ENCODE peak calls at places on chromosomes 1 and 21, in six cellular contexts. T, J, X, B, G and N are unnamed samples. For H3K4me1, the result is how much of the 10 kb centered on the place peaks cover.

GRCh38 chr21:16840549-16840948 is 672.3 kb upstream of the CXADR start:
- DNase-seq in J (no peak), B (no peak), X (no peak), T (no peak), G (no peak), N (no peak)

GRCh38 chr1:245948786-245949185 is 558.3 kb downstream of the SMYD3 start:
- DNase-seq in G (no peak), J (no peak), T (no peak), B (no peak), X (no peak), N (no peak)

GRCh38 chr21:37281993-37282392 is 14.9 kb upstream of the VPS26C start:
- DNase-seq in T (no peak), X (no peak), J (no peak), G (no peak), B (no peak), N (no peak)

GRCh38 chr1:147238925-147239820 is 3.3 kb upstream of the CHD1L start:
- DNase-seq in B (no peak), G (no peak), J (no peak), X (no peak), T (no peak), N (no peak)

GRCh38 chr1:12594966-12595838 is 22.8 kb downstream of the DHRS3 start:
- DNase-seq in J (peak), T (peak), G (peak), X (peak), B (peak), N (peak)

GRCh38 chr1:27862671-27863551 is 9.4 kb upstream of the THEMIS2 start:
- DNase-seq in G (peak), J (peak), X (no peak), B (no peak), T (no peak), N (no peak)

GRCh38 chr21:40765771-40766170 is 81.2 kb downstream of the DSCAM start:
- DNase-seq in T (no peak), B (no peak), X (no peak), J (no peak), G (no peak), N (no peak)

GRCh38 chr1:165449121-165449520 is 4.2 kb upstream of the RXRG start:
- DNase-seq in T (no peak), B (no peak), G (no peak), X (no peak), J (no peak), N (no peak)

GRCh38 chr1:116927049-116927798 is 17.5 kb downstream of the PTGFRN start:
- DNase-seq in B (no peak), J (no peak), G (no peak), X (no peak), T (no peak), N (no peak)

GRCh38 chr1:102732927-102733326 is 375.4 kb downstream of the COL11A1 start:
- DNase-seq in J (no peak), G (no peak), T (no peak), B (no peak), X (no peak), N (no peak)

GRCh38 chr1:198465201-198466144 is 75.0 kb downstream of the ATP6V1G3 start:
- DNase-seq in G (no peak), X (no peak), B (no peak), J (no peak), T (no peak), N (no peak)

GRCh38 chr21:26686278-26686677 is 113.2 kb upstream of the CYYR1 start:
- DNase-seq in X (peak), J (no peak), G (no peak), B (no peak), T (no peak), N (no peak)

GRCh38 chr21:32735524-32735923 is 7.7 kb upstream of the SYNJ1 start:
- DNase-seq in X (no peak), B (no peak), T (no peak), G (no peak), J (no peak), N (no peak)

GRCh38 chr1:160720366-160720765 is 8.7 kb upstream of the CD48 start:
- DNase-seq in B (no peak), J (no peak), X (no peak), T (no peak), G (no peak), N (no peak)

GRCh38 chr1:55007626-55008025 is 8.9 kb downstream of the BSND start:
- DNase-seq in B (no peak), G (no peak), J (no peak), T (no peak), X (peak), N (no peak)

GRCh38 chr1:39877980-39878956 is 5.0 kb downstream of the TRIT1 start:
- DNase-seq in T (no peak), G (no peak), J (no peak), B (no peak), X (no peak), N (no peak)

GRCh38 chr1:186112280-186112679 is 262.8 kb downstream of the TPR start:
- DNase-seq in T (no peak), G (no peak), B (no peak), J (no peak), X (no peak), N (no peak)

GRCh38 chr1:205436776-205437485 is 15.1 kb upstream of the LEMD1 start:
- DNase-seq in T (no peak), J (no peak), G (peak), B (no peak), X (no peak), N (no peak)
- H3K4me1 ChIP-seq in T (under half), J (under half), G (under half), B (under half), X (under half), N (under half)

GRCh38 chr21:39429445-39429844 is 16.1 kb downstream of the LCA5L start:
- DNase-seq in J (no peak), G (no peak), T (no peak), X (no peak), B (no peak), N (no peak)
- H3K4me3 ChIP-seq in J (no peak), G (no peak), T (no peak), X (no peak), B (no peak), N (no peak)

GRCh38 chr1:6280761-6281451 is 20.0 kb upstream of the GPR153 start:
- DNase-seq in X (peak), T (no peak), G (no peak), B (no peak), J (no peak), N (no peak)
- TF ChIP-seq CTCF in X (peak), T (peak), G (no peak), B (peak), J (no peak), N (peak)

DNA sequence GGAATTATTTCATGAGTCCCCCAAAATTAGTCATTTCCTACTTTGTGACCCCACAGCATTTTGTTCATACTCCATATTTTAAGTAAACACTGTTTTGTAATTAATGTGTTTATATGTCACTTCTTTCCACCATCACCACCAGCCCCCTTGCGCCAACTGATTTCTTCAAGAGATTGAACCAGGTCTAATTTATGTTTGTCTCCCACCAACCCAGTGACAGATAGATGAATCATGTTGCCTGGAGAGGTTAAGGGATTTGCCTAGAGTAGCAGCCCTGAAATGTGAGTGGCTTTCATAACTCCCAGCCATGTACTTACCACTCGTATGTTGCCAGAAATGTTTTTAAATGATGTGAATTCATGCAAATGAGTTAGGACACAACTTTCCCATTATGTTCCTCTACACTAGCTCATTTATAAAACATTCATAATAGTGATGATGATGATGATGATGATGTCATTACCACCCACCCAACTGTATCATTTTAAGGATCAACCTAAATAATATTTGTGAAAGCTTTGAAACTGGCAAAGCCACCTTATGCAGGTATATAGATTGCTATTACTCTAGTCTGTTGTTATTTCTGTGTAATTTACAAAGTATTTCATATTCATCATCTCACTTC is 86.9 kb downstream of the LRRC8D start:
- DNase-seq in G (no peak), X (no peak), J (no peak), T (no peak), B (no peak), N (no peak)
- H3K4me1 ChIP-seq in G (under half), X (under half), J (under half), T (under half), B (under half), N (half or more)

GRCh38 chr1:150696151-150696550 is 803 bp downstream of the GOLPH3L start:
- DNase-seq in G (no peak), B (no peak), T (no peak), J (no peak), X (no peak), N (no peak)
- H3K4me3 ChIP-seq in G (peak), B (peak), T (peak), J (peak), X (peak), N (no peak)

GRCh38 chr1:194159941-194160340 is 973.5 kb upstream of the B3GALT2 start:
- DNase-seq in B (no peak), J (no peak), G (no peak), X (no peak), T (no peak), N (no peak)
- TF ChIP-seq CTCF in B (no peak), J (no peak), G (no peak), X (no peak), T (no peak), N (no peak)

DNA sequence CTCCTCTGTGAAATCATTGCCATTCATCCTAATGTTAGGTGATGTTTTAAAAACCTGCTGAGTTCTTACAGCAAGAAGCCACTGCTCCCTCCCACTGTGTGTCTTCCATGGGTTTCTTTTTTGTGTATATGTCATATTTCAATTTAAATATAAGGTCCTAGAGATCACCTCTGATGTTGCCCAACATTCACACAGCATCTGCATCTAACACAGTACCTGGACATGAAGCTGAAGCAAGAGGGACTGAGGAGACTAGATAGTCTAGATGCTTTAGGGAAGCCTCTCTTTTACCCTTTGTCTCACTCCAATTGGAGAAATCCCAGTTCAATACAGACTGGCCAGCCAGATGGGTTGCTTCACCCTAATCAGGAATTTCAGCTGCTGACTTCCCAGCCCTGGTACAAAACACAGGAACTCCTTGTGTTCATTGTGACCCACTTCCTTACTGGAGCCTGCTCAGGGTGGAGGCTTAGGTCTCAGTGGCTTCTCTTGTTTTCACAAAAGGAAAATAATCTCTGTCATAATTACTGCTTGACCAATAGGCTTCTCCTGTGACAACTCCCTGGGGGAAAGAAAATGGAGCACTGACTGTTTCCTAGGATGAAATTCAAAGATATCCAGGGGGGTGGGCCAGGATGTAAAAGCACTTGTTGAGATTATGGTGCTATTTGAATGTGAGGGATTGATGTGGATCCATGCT is 17.3 kb downstream of the BTG2 start:
- DNase-seq in B (no peak), G (peak), X (no peak), J (no peak), T (no peak), N (peak)
- H3K4me1 ChIP-seq in B (under half), G (under half), X (half or more), J (half or more), T (half or more), N (half or more)

DNA sequence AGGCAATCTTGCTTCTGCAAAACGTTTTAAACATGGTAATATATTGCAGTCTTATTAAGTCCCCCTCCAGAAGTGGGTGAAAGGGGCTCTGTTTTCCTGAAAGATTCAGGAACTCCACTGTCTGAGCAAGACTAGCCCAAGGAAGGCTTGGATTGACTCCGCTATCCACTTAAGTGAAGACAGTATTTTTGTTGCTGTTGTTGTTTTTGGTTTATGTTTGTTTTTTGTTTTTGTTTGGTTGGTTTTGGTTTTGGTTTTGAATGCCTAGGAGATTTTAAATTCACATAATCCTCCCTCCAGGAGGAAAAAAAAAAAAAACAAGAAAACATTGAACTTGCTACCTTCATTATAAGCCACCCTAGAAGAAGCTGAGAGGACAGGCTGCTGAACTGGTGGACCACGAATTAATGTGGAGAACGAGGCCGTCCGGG is 29.1 kb upstream of the NFIA start:
- DNase-seq in T (no peak), G (no peak), B (no peak), J (no peak), X (no peak), N (no peak)
- H3K4me3 ChIP-seq in T (peak), G (peak), B (peak), J (peak), X (peak), N (peak)

GRCh38 chr1:92443893-92444292 is 42.8 kb downstream of the GFI1 start:
- DNase-seq in B (no peak), X (no peak), J (no peak), T (no peak), G (no peak), N (no peak)
- TF ChIP-seq CTCF in B (no peak), X (no peak), J (no peak), T (no peak), G (no peak), N (no peak)